ENCODE peak calls at places on chromosomes 7 and 10, in five cellular contexts. O, H, T, C and J are unnamed samples.

GRCh38 chr10:59859570-59859969 is 46.8 kb downstream of the CCDC6 start:
- DNase-seq in O (no peak), H (no peak), T (no peak), C (no peak), J (no peak)

GRCh38 chr10:87734987-87735827 is 75.5 kb downstream of the PAPSS2 start:
- DNase-seq in O (no peak), H (peak), T (no peak), C (no peak), J (no peak)

GRCh38 chr7:83519240-83519639 is 129.7 kb downstream of the SEMA3E start:
- DNase-seq in O (no peak), H (no peak), T (no peak), C (no peak), J (no peak)

GRCh38 chr7:131222171-131222570 is 105.5 kb upstream of the MKLN1 start:
- DNase-seq in O (no peak), H (no peak), T (no peak), C (no peak), J (no peak)

GRCh38 chr10:56805022-56805421 is 444.0 kb upstream of the ZWINT start:
- DNase-seq in O (no peak), H (no peak), T (no peak), C (no peak), J (no peak)

GRCh38 chr10:80699602-80700039 is 161.9 kb downstream of the SH2D4B start:
- DNase-seq in O (peak), H (peak), T (peak), C (peak), J (peak)

GRCh38 chr7:45609180-45609579 is 35.0 kb downstream of the ADCY1 start:
- DNase-seq in O (no peak), H (no peak), T (no peak), C (no peak), J (no peak)

GRCh38 chr7:78673272-78673671 is 780.2 kb downstream of the MAGI2 start:
- DNase-seq in O (no peak), H (no peak), T (no peak), C (no peak), J (no peak)

GRCh38 chr10:43114031-43114742 is 24.1 kb upstream of the CSGALNACT2 start:
- DNase-seq in O (no peak), H (no peak), T (no peak), C (no peak), J (no peak)

GRCh38 chr7:41005381-41005901 is 697.4 kb downstream of the INHBA start:
- DNase-seq in O (no peak), H (no peak), T (no peak), C (no peak), J (no peak)